ENCODE peak calls at places on chromosome 2, in eight cellular contexts. B is CD4-positive, alpha-beta memory T cell; H is GF-D8; Q is NCI-H748 treated with DMSO at 0.1 percent for 48 hours; K is mesothelial cell of epicardium; F is body of pancreas; L is SK-N-SH; Y is astrocyte. U is an unnamed sample.
A peak's percentile ranks its signal among the peaks of the same experiment; 100 is the strongest.

GRCh38 chr2:191677091-191677645 is 768 bp upstream of the NABP1 start:
- DNase-seq in Y (peak; percentile 96), B (no peak), K (no peak), H (peak; percentile 42), Q (peak; percentile 29), F (peak; percentile 89), L (peak; percentile 31), U (peak; percentile 37)

GRCh38 chr2:74573747-74574562 is 19.4 kb downstream of the DOK1 start:
- DNase-seq in Q (no peak), F (no peak), H (peak; percentile 91), L (no peak), Y (no peak), B (peak; percentile 37), K (no peak), U (no peak)

GRCh38 chr2:175432021-175432420 is 250.5 kb upstream of the ATP5MC3 start:
- DNase-seq in H (no peak), Y (no peak), B (no peak), Q (peak; percentile 93), K (no peak), L (no peak), F (no peak), U (no peak)

GRCh38 chr2:230658877-230659652 is 53.6 kb upstream of the CAB39 start:
- DNase-seq in L (no peak), H (peak; percentile 99), F (no peak), K (no peak), Y (no peak), Q (no peak), B (no peak), U (no peak)

GRCh38 chr2:220891405-220891804 is 680.7 kb downstream of the EPHA4 start:
- DNase-seq in L (no peak), Y (peak; percentile 94), B (no peak), H (no peak), Q (no peak), F (no peak), K (no peak), U (no peak)

GRCh38 chr2:68764041-68764780 is 29.6 kb downstream of the ARHGAP25 start:
- DNase-seq in Y (peak; percentile 63), B (no peak), Q (no peak), K (no peak), H (no peak), L (no peak), F (no peak), U (no peak)

GRCh38 chr2:184646177-184646576 is 47.8 kb downstream of the ZNF804A start:
- DNase-seq in F (no peak), L (no peak), Q (no peak), B (no peak), Y (peak; percentile 53), K (no peak), H (no peak), U (no peak)

GRCh38 chr2:196233808-196234501 is 62.6 kb upstream of the STK17B start:
- DNase-seq in K (no peak), Q (no peak), H (peak; percentile 82), Y (no peak), L (no peak), F (no peak), B (peak; percentile 40), U (peak; percentile 64)

GRCh38 chr2:19141234-19142004 is 217.0 kb downstream of the OSR1 start:
- DNase-seq in Y (peak; percentile 16), K (no peak), H (no peak), B (no peak), Q (no peak), L (no peak), F (no peak), U (no peak)